ENCODE peak calls at places on chromosomes 2 and 18, in four cellular contexts. M is gastrocnemius medialis, P is GM12878, G is sigmoid colon. R is an unnamed sample.

GRCh38 chr2:129730979-129731378 is 248.5 kb upstream of the RAB6C start:
- DNase-seq in P (no peak), M (no peak), G (no peak), R (no peak)

GRCh38 chr18:30177056-30177455 is 865.5 kb downstream of the DSC3 start:
- DNase-seq in G (no peak), P (no peak), M (no peak), R (no peak)

GRCh38 chr2:107932986-107933385 is 53.3 kb upstream of the SLC5A7 start:
- DNase-seq in G (no peak), P (no peak), M (no peak), R (no peak)

GRCh38 chr2:162058973-162059668 is 14.9 kb downstream of the DPP4 start:
- DNase-seq in P (peak), M (no peak), G (no peak), R (no peak)

GRCh38 chr2:96872591-96873349 is 2.9 kb upstream of the SEMA4C start:
- DNase-seq in P (no peak), M (no peak), G (no peak), R (no peak)

GRCh38 chr2:168992026-168992425 is 39.1 kb downstream of the ABCB11 start:
- DNase-seq in M (no peak), G (no peak), P (no peak), R (no peak)

GRCh38 chr2:96541326-96541725 is 4.8 kb downstream of the ARID5A start:
- DNase-seq in M (no peak), G (no peak), P (no peak), R (no peak)

GRCh38 chr2:198374375-198375072 is 570.1 kb downstream of the PLCL1 start:
- DNase-seq in G (no peak), P (no peak), M (no peak), R (no peak)

GRCh38 chr2:149155181-149155580 is 116.7 kb downstream of the LYPD6B start:
- DNase-seq in G (no peak), P (no peak), M (no peak), R (no peak)

GRCh38 chr2:26711457-26712155 is 19.1 kb downstream of the KCNK3 start:
- DNase-seq in P (no peak), M (no peak), G (peak), R (no peak)

GRCh38 chr2:241234066-241234790 is 45.8 kb downstream of the ANO7 start:
- DNase-seq in M (no peak), G (no peak), P (no peak), R (no peak)

GRCh38 chr2:192379736-192380135 is 185.0 kb upstream of the TMEFF2 start:
- DNase-seq in G (no peak), M (no peak), P (no peak), R (no peak)

GRCh38 chr2:6071536-6071935 is 379.4 kb downstream of the SOX11 start:
- DNase-seq in P (no peak), M (no peak), G (no peak), R (no peak)

GRCh38 chr2:1278861-1279260 is 134.4 kb upstream of the TPO start:
- DNase-seq in G (no peak), P (no peak), M (no peak), R (no peak)

GRCh38 chr2:55019547-55020258 is 30.5 kb downstream of the RTN4 start:
- DNase-seq in P (no peak), G (no peak), M (no peak), R (no peak)

GRCh38 chr2:189254268-189254883 is 74.8 kb upstream of the COL5A2 start:
- DNase-seq in P (no peak), G (peak), M (peak), R (no peak)

GRCh38 chr18:59276047-59276446 is 2.8 kb upstream of the RAX start:
- DNase-seq in G (no peak), P (no peak), M (no peak), R (no peak)

GRCh38 chr2:150981826-150982225 is 279.8 kb downstream of the RBM43 start:
- DNase-seq in G (no peak), P (no peak), M (no peak), R (no peak)

GRCh38 chr2:8983571-8983970 is 19.9 kb downstream of the MBOAT2 start:
- DNase-seq in P (no peak), M (no peak), G (no peak), R (no peak)

GRCh38 chr2:167336213-167336612 is 447.9 kb downstream of the XIRP2 start:
- DNase-seq in G (no peak), P (no peak), M (no peak), R (no peak)

GRCh38 chr2:205060269-205060668 is 515.0 kb downstream of the PARD3B start:
- DNase-seq in G (no peak), M (no peak), P (no peak), R (no peak)

GRCh38 chr2:43273477-43273876 is 47.1 kb upstream of the ZFP36L2 start:
- DNase-seq in M (no peak), P (no peak), G (no peak), R (no peak)

GRCh38 chr2:43269706-43270105 is 43.3 kb upstream of the ZFP36L2 start:
- DNase-seq in G (peak), M (peak), P (no peak), R (no peak)

GRCh38 chr2:43270461-43270860 is 44.1 kb upstream of the ZFP36L2 start:
- DNase-seq in M (no peak), P (no peak), G (no peak), R (no peak)

GRCh38 chr2:43269074-43269572 is 42.7 kb upstream of the ZFP36L2 start:
- DNase-seq in M (peak), G (peak), P (no peak), R (peak)

GRCh38 chr2:43270930-43271615 is 44.7 kb upstream of the ZFP36L2 start:
- DNase-seq in M (no peak), G (no peak), P (no peak), R (no peak)
- TF ChIP-seq CTCF in M (no peak), G (no peak), P (no peak), R (no peak)

DNA sequence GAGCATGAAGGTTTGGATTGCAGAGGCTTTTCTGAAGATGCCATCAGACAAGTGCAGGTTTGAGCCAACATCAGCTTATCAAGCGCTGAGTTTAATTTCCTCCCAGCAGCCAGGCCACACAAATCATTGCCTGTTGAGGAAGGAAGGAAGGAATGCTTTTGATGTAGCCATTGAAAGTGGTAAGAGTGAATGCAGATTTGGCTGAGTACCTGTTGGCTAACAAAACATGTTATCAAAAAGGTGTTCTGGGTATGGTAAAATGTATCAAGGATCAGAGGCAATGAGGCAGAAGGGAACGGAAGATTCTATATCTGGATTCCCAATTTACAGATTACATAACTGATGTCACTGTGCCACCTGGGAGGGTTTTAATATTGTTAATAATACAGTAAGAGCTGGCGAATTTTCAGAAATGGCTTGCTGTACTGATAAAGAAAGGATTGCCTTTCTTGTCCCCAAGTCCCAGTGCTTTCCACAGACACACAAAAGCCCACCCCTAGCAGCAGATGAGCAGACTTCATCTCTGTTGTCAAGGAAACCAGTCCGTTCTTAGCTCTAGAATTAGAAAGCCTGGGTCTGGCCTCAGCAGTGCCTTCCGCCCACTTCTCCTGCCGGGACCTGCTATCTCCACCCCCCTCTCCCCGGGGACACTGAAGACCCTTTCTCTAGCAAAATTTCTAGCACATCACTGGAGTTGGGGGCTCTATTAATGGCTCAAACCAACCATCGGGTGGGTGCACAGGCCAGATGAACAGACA is 34.4 kb downstream of the ADD2 start:
- DNase-seq in P (no peak), M (no peak), G (no peak), R (no peak)
- H3K4me3 ChIP-seq in P (no peak), M (no peak), G (no peak), R (no peak)

DNA sequence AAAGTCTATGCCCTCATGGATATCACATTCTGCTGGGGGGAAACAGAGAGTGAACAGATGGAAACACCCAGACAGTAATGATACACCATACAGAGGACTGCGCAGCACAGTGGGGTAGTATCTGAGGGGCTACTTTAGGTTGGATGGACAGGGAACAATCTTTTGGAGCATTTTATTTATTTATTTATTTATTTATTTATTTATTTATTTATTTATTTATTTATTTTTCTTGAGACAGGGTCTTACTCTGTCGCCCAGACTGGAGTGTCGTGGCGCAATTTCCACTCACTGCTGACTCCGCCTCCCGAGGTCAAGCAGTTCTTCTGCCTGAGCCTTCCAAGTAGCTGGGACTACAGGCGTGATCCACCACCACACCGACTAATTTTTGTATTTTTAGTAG is 89.2 kb downstream of the TGOLN2 start:
- DNase-seq in M (no peak), G (no peak), P (no peak), R (no peak)
- TF ChIP-seq POLR2A in M (no peak), G (no peak), P (no peak), R (no peak)

GRCh38 chr2:86700705-86701104 is 19.4 kb upstream of the RMND5A start:
- DNase-seq in P (no peak), G (no peak), M (no peak), R (no peak)
- TF ChIP-seq CTCF in P (no peak), G (no peak), M (no peak), R (no peak)

GRCh38 chr2:41847744-41848441 is 199.9 kb upstream of the PKDCC start:
- DNase-seq in M (peak), P (no peak), G (no peak), R (no peak)
- H3K4me3 ChIP-seq in M (no peak), P (no peak), G (no peak), R (no peak)

R was measured in esophagus squamous epithelium.